ENCODE peak calls at places on chromosome 15, in five cellular contexts. G is astrocyte, P is GM12864, K is GM13976, Q is right atrium auricular region. R is an unnamed sample.

GRCh38 chr15:33716025-33716424 is 252.3 kb upstream of the CHRM5 start:
- DNase-seq in G (no peak), P (no peak), K (no peak), Q (no peak), R (peak; percentile 39)

GRCh38 chr15:77507911-77508310 is 87.2 kb downstream of the HMG20A start:
- DNase-seq in G (peak; percentile 67), P (no peak), K (peak; percentile 53), Q (peak; percentile 85), R (peak; percentile 65)

GRCh38 chr15:73935547-73935946 is 9.3 kb downstream of the LOXL1 start:
- DNase-seq in G (no peak), P (no peak), K (no peak), Q (no peak), R (peak; percentile 71)

GRCh38 chr15:73753250-73754130 is at the start of gene INSYN1:
- DNase-seq in G (peak; percentile 23), P (no peak), K (no peak), Q (no peak), R (no peak)

GRCh38 chr15:91141102-91141501 is 41.0 kb downstream of the SV2B start:
- DNase-seq in G (no peak), P (no peak), K (no peak), Q (no peak), R (no peak)

GRCh38 chr15:91855241-91855640 is 1.7 kb downstream of the SLCO3A1 start:
- DNase-seq in G (no peak), P (no peak), K (no peak), Q (no peak), R (no peak)

GRCh38 chr15:69117431-69117841 is 43.0 kb upstream of the GLCE start:
- DNase-seq in G (no peak), P (no peak), K (no peak), Q (no peak), R (peak; percentile 16)

GRCh38 chr15:40843885-40844542 is at the start of gene SPINT1:
- DNase-seq in G (no peak), P (no peak), K (peak; percentile 73), Q (no peak), R (peak; percentile 69)

GRCh38 chr15:67782592-67782991 is 42.7 kb upstream of the SKOR1 start:
- DNase-seq in G (no peak), P (no peak), K (no peak), Q (no peak), R (no peak)

GRCh38 chr15:101068523-101068960 is 149.4 kb downstream of the LRRK1 start:
- DNase-seq in G (peak; percentile 11), P (no peak), K (no peak), Q (no peak), R (no peak)

GRCh38 chr15:67178569-67179210 is 75.8 kb downstream of the AAGAB start:
- DNase-seq in G (peak; percentile 99), P (no peak), K (no peak), Q (no peak), R (peak; percentile 55)

GRCh38 chr15:56001476-56002078 is 8.2 kb upstream of the NEDD4 start:
- DNase-seq in G (no peak), P (no peak), K (no peak), Q (no peak), R (peak; percentile 66)

GRCh38 chr15:55999635-56000034 is 6.2 kb upstream of the NEDD4 start:
- DNase-seq in G (no peak), P (no peak), K (no peak), Q (no peak), R (peak; percentile 80)

GRCh38 chr15:55993111-55993803 is at the start of gene NEDD4:
- DNase-seq in G (peak; percentile 76), P (peak; percentile 39), K (peak; percentile 90), Q (peak; percentile 82), R (peak; percentile 90)

GRCh38 chr15:55993804-55994539 is 560 bp upstream of the NEDD4 start:
- DNase-seq in G (peak; percentile 63), P (no peak), K (peak; percentile 34), Q (peak; percentile 60), R (peak; percentile 57)

GRCh38 chr15:55998478-55998877 is 5.1 kb upstream of the NEDD4 start:
- DNase-seq in G (no peak), P (no peak), K (no peak), Q (no peak), R (peak; percentile 64)
- TF ChIP-seq CTCF in G (no peak), P (no peak), K (no peak), Q (no peak), R (no peak)

DNA sequence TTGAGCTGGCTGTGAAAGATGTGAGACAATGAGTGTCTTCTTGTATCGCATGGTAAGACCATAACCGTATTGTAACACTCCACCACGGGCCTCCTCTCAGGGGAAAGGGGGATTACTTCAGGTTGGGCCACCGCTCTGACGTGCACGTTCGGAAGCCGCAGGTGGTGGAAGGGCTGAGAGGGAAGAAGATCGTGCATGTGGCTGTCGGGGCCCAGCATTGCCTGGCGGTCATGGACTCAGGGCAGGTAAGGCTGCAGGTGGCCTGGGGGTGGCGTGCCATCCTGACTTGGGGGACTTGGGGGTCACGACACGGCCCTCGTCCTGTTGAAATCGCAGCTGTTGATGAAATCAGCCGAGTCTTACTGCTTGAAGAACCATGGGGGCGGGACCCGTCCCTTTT is 87.3 kb upstream of the FAN1 start:
- DNase-seq in G (no peak), P (no peak), K (no peak), Q (peak; percentile 54), R (no peak)
- TF ChIP-seq CTCF in G (no peak), P (no peak), K (no peak), Q (no peak), R (no peak)

DNA sequence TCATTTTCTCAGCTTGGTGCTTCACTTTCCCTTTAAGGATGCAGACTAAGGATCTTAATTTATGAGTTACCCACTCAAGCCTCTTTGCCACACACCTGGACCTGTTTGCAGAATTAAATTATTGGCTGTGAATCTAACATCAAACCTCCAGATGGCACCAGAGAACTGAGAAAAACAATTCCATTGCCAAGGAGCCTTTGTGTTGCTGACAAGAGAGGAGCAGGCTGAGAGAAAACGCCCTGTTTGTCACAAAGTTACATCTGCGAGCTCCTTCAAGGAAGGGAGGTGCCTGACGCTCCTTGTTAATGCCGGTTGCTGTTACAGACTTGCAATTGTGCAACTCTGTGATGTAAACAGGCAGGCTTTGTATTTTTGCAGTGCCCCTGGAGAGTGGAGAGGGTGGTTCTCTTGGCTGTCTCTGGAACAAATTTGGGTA is 36.3 kb upstream of the TMC3 start:
- DNase-seq in G (peak; percentile 48), P (no peak), K (peak; percentile 36), Q (peak; percentile 89), R (peak; percentile 82)
- TF ChIP-seq CTCF in G (peak; percentile 60), P (peak; percentile 37), K (peak; percentile 1), Q (peak; percentile 66), R (peak; percentile 48)

GRCh38 chr15:85412956-85413854 is 32.8 kb downstream of the AKAP13 start:
- DNase-seq in G (peak; percentile 90), P (peak; percentile 96), K (peak; percentile 90), Q (peak; percentile 84), R (peak; percentile 97)
- TF ChIP-seq CTCF in G (no peak), P (peak; percentile 12), K (no peak), Q (peak; percentile 37), R (no peak)

GRCh38 chr15:49225572-49226281 is 55.7 kb downstream of the GALK2 start:
- DNase-seq in G (peak; percentile 20), P (no peak), K (no peak), Q (no peak), R (peak; percentile 59)
- TF ChIP-seq CTCF in G (no peak), P (no peak), K (no peak), Q (no peak), R (no peak)

GRCh38 chr15:57655809-57656208 is 50.7 kb upstream of the POLR2M start:
- DNase-seq in G (no peak), P (no peak), K (no peak), Q (no peak), R (no peak)
- TF ChIP-seq CTCF in G (no peak), P (no peak), K (no peak), Q (peak; percentile 17), R (no peak)

R was measured in MCF 10A.